ENCODE peak calls at places on chromosomes 5 and 9, in four cellular contexts. B is HCT116, F is PC-9, O is A549. X is an unnamed sample.

GRCh38 chr5:59813761-59814562 is 79.6 kb downstream of the PDE4D start:
- DNase-seq in B (peak; percentile 51), F (peak; percentile 41), O (peak; percentile 51), X (peak; percentile 69)

GRCh38 chr9:116704470-116704869 is 17.4 kb downstream of the TRIM32 start:
- DNase-seq in B (no peak), F (no peak), O (no peak), X (no peak)

GRCh38 chr5:122120957-122121356 is 8.4 kb upstream of the ZNF474 start:
- DNase-seq in B (peak; percentile 31), F (no peak), O (no peak), X (no peak)

GRCh38 chr5:111134080-111134479 is 41.9 kb downstream of the WDR36 start:
- DNase-seq in B (no peak), F (no peak), O (no peak), X (peak; percentile 27)

GRCh38 chr5:63959177-63959982 is 2.9 kb downstream of the HTR1A start:
- DNase-seq in B (no peak), F (no peak), O (no peak), X (no peak)

GRCh38 chr5:1014781-1015221 is 6.2 kb downstream of the NKD2 start:
- DNase-seq in B (no peak), F (no peak), O (no peak), X (no peak)

GRCh38 chr9:118609355-118610044 is 759.7 kb downstream of the BRINP1 start:
- DNase-seq in B (no peak), F (no peak), O (peak; percentile 18), X (no peak)

GRCh38 chr5:58236498-58236897 is 223.4 kb downstream of the PLK2 start:
- DNase-seq in B (no peak), F (no peak), O (no peak), X (no peak)

GRCh38 chr9:85723220-85723619 is 18.5 kb downstream of the AGTPBP1 start:
- DNase-seq in B (no peak), F (peak; percentile 83), O (no peak), X (no peak)

GRCh38 chr9:14813336-14814020 is 90.9 kb upstream of the CER1 start:
- DNase-seq in B (no peak), F (no peak), O (no peak), X (peak; percentile 34)

GRCh38 chr5:83035373-83036170 is 41.6 kb downstream of the TMEM167A start:
- DNase-seq in B (no peak), F (no peak), O (no peak), X (no peak)

GRCh38 chr9:17134843-17135577 is at the start of gene CNTLN:
- DNase-seq in B (peak; percentile 41), F (peak; percentile 87), O (peak; percentile 90), X (peak; percentile 82)

GRCh38 chr5:170216262-170216864 is 16.4 kb upstream of the C5orf58 start:
- DNase-seq in B (peak; percentile 35), F (peak; percentile 49), O (peak; percentile 73), X (peak; percentile 57)

GRCh38 chr5:55533806-55534435 is 843 bp downstream of the PLPP1 start:
- DNase-seq in B (no peak), F (no peak), O (peak; percentile 51), X (peak; percentile 44)

GRCh38 chr5:176675676-176676360 is 28.5 kb downstream of the TSPAN17 start:
- DNase-seq in B (peak; percentile 57), F (peak; percentile 63), O (peak; percentile 60), X (no peak)

GRCh38 chr5:100444961-100445360 is 90.2 kb upstream of the FAM174A start:
- DNase-seq in B (no peak), F (no peak), O (no peak), X (no peak)

GRCh38 chr9:108859459-108860114 is 2.5 kb upstream of the ACTL7A start:
- DNase-seq in B (no peak), F (no peak), O (no peak), X (peak; percentile 5)

GRCh38 chr5:80083115-80083890 is 48.2 kb downstream of the THBS4 start:
- DNase-seq in B (peak; percentile 71), F (peak; percentile 37), O (peak; percentile 82), X (peak; percentile 75)

GRCh38 chr5:152622628-152623027 is 217.5 kb upstream of the NMUR2 start:
- DNase-seq in B (no peak), F (no peak), O (no peak), X (no peak)

GRCh38 chr5:53431665-53432064 is 48.8 kb upstream of the FST start:
- DNase-seq in B (no peak), F (no peak), O (no peak), X (no peak)

GRCh38 chr5:57859626-57860025 is 377.0 kb upstream of the ACTBL2 start:
- DNase-seq in B (no peak), F (no peak), O (no peak), X (no peak)

GRCh38 chr9:94911211-94911610 is 184.7 kb downstream of the AOPEP start:
- DNase-seq in B (no peak), F (no peak), O (no peak), X (no peak)

GRCh38 chr5:114362197-114362976 is 517 bp downstream of the KCNN2 start:
- DNase-seq in B (no peak), F (no peak), O (peak; percentile 6), X (peak; percentile 46)

GRCh38 chr9:15403155-15403554 is 19.5 kb upstream of the SNAPC3 start:
- DNase-seq in B (peak; percentile 65), F (no peak), O (peak; percentile 32), X (no peak)

GRCh38 chr5:96837303-96837702 is 29.6 kb upstream of the ERAP1 start:
- DNase-seq in B (no peak), F (no peak), O (no peak), X (no peak)

GRCh38 chr9:136530472-136531089 is 15.3 kb downstream of the NOTCH1 start:
- DNase-seq in B (no peak), F (no peak), O (no peak), X (no peak)

GRCh38 chr9:4207881-4208615 is 91.8 kb downstream of the GLIS3 start:
- DNase-seq in B (no peak), F (no peak), O (no peak), X (peak; percentile 80)

GRCh38 chr5:144134181-144134827 is 36.2 kb downstream of the YIPF5 start:
- DNase-seq in B (no peak), F (no peak), O (no peak), X (no peak)

GRCh38 chr5:150517272-150518152 is 9.6 kb downstream of the NDST1 start:
- DNase-seq in B (peak; percentile 18), F (peak; percentile 100), O (peak; percentile 93), X (peak; percentile 97)

DNA sequence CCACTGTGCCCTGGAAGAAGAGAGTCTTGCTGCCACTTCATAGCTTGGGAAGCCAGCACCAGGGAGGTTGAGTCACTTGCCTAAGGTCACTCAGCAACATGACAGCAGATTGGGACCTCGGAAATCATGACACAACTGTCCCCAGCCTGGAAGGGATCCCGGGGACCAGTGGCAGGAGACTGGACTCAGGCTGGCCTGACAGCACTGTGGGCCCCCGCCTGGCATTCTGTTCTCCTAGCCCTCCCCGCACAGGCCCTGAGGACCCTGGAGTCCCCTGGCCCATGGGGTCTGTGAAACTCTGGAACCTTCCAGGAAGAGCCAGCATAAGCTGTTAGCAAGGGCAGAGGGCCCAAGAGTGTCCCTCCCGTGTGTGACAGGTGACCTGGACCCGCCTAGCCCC is 64.9 kb downstream of the COL5A1 start:
- DNase-seq in B (no peak), F (no peak), O (no peak), X (no peak)
- H3K4me2 ChIP-seq in B (no peak overlapping the region), F (no peak overlapping the region), O (no peak overlapping the region), X (no peak overlapping the region)

GRCh38 chr9:121861501-121862180 is 210.2 kb downstream of the DAB2IP start:
- DNase-seq in B (peak; percentile 31), F (peak; percentile 28), O (peak; percentile 57), X (no peak)
- H3K4me2 ChIP-seq in B (no peak overlapping the region), F (no peak overlapping the region), O (no peak overlapping the region), X (no peak overlapping the region)

GRCh38 chr5:162550236-162550635 is 482.7 kb downstream of the GABRG2 start:
- DNase-seq in B (no peak), F (no peak), O (no peak), X (no peak)
- H3K4me2 ChIP-seq in B (no peak overlapping the region), F (no peak overlapping the region), O (no peak overlapping the region), X (no peak overlapping the region)

GRCh38 chr5:173331956-173332479 is 3.8 kb upstream of the STC2 start:
- DNase-seq in B (peak; percentile 77), F (peak; percentile 55), O (peak; percentile 79), X (peak; percentile 82)

GRCh38 chr5:173331287-173331686 is 3.1 kb upstream of the STC2 start:
- DNase-seq in B (no peak), F (no peak), O (no peak), X (no peak)

GRCh38 chr5:173329370-173330150 is 1.3 kb upstream of the STC2 start:
- DNase-seq in B (peak; percentile 50), F (peak; percentile 78), O (no peak), X (no peak)

GRCh38 chr5:173330151-173330855 is 2.1 kb upstream of the STC2 start:
- DNase-seq in B (no peak), F (no peak), O (no peak), X (no peak)

GRCh38 chr5:173330856-173331206 is 2.6 kb upstream of the STC2 start:
- DNase-seq in B (no peak), F (no peak), O (no peak), X (no peak)
- H3K4me2 ChIP-seq in B (peak overlapping the region; percentile 98), F (peak overlapping the region; percentile 66), O (peak overlapping the region; percentile 86), X (no peak overlapping the region)

DNA sequence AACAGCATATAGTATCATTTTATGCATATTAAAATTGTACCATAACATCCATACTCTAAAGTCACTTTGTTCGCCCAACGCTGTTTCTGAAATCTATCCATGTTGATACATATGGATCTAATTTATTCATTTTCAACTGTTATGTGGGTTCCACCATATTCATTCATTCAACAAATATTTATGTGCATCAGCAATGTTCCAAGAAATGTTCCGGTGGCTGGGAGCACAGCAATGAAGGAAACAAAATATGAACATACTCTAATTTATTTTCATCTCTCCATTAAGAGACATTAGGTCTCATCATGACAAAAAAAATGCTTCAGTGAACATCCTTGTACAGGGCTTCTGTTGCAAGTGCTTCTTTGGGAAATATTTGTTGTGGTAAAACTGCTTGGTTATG is 75.4 kb downstream of the MARCHF3 start:
- DNase-seq in B (no peak), F (no peak), O (no peak), X (no peak)
- H3K4me2 ChIP-seq in B (no peak overlapping the region), F (no peak overlapping the region), O (no peak overlapping the region), X (no peak overlapping the region)

DNA sequence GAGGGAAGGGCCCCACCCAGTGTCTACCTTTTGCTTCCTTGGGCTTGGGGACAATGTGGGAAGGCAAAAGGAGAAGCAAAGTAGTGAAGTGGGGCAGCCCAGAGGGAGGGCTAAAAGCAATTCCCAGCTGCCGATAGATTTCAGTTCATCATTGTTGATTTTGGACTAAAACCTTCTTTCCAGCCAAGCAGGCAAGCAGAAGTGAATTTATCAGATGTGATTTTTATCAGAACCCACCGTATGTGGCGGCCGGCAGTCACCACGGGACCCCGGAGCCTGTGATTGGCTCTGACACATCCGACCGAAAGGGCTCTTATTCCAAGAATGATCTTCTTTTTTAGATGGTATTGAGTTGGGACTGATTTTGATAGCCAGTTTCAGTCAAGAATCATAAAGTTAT is 559.9 kb downstream of the PSAT1 start:
- DNase-seq in B (no peak), F (no peak), O (no peak), X (no peak)
- H3K4me2 ChIP-seq in B (no peak overlapping the region), F (no peak overlapping the region), O (no peak overlapping the region), X (no peak overlapping the region)

GRCh38 chr9:128093016-128093415 is 25.0 kb downstream of the SLC25A25 start:
- DNase-seq in B (no peak), F (no peak), O (no peak), X (no peak)
- H3K4me2 ChIP-seq in B (no peak overlapping the region), F (no peak overlapping the region), O (no peak overlapping the region), X (peak overlapping the region; percentile 94)